ENCODE peak calls at places on chromosomes 16 and 17, in four cellular contexts. One of them, this sample, is unnamed.
A peak's percentile ranks its signal among the peaks of the same experiment; 100 is the strongest.

GRCh38 chr17:80219013-80219776 is 938 bp downstream of the SGSH start:
- DNase-seq in esophagus muscularis mucosa: peak; percentile 93
- DNase-seq in EL: peak; percentile 90
- DNase-seq in HFFc6: peak; percentile 71
- DNase-seq in this sample: peak; percentile 87

GRCh38 chr16:31664683-31665482 is 137.2 kb downstream of the AHSP start:
- DNase-seq in esophagus muscularis mucosa: no peak
- DNase-seq in EL: peak; percentile 22
- DNase-seq in HFFc6: peak; percentile 36
- DNase-seq in this sample: no peak

GRCh38 chr17:9105068-9105868 is 84.0 kb downstream of the NTN1 start:
- DNase-seq in esophagus muscularis mucosa: no peak
- DNase-seq in HFFc6: no peak
- DNase-seq in EL: no peak
- DNase-seq in this sample: no peak

GRCh38 chr17:78797691-78798585 is 15.9 kb upstream of the CYTH1 start:
- DNase-seq in esophagus muscularis mucosa: no peak
- DNase-seq in EL: no peak
- DNase-seq in HFFc6: no peak
- DNase-seq in this sample: no peak

GRCh38 chr17:39737761-39738567 is at the start of gene GRB7:
- DNase-seq in esophagus muscularis mucosa: no peak
- DNase-seq in HFFc6: no peak
- DNase-seq in EL: no peak
- DNase-seq in this sample: no peak

GRCh38 chr16:84277244-84277823 is 17.3 kb upstream of the WFDC1 start:
- DNase-seq in HFFc6: peak; percentile 38
- DNase-seq in EL: peak; percentile 47
- DNase-seq in esophagus muscularis mucosa: no peak
- DNase-seq in this sample: peak; percentile 18

GRCh38 chr17:69474171-69474831 is 59.8 kb downstream of the MAP2K6 start:
- DNase-seq in esophagus muscularis mucosa: no peak
- DNase-seq in HFFc6: no peak
- DNase-seq in EL: no peak
- DNase-seq in this sample: peak; percentile 55

GRCh38 chr17:4375039-4375748 is 8.7 kb upstream of the UBE2G1 start:
- DNase-seq in esophagus muscularis mucosa: no peak
- DNase-seq in HFFc6: no peak
- DNase-seq in EL: no peak
- DNase-seq in this sample: no peak

GRCh38 chr17:2796164-2797140 is at the start of gene RAP1GAP2:
- DNase-seq in esophagus muscularis mucosa: no peak
- DNase-seq in HFFc6: no peak
- DNase-seq in EL: no peak
- DNase-seq in this sample: no peak

GRCh38 chr16:9092282-9092962 is 978 bp downstream of the HAPSTR1 start:
- DNase-seq in HFFc6: no peak
- DNase-seq in esophagus muscularis mucosa: no peak
- DNase-seq in EL: peak; percentile 35
- DNase-seq in this sample: no peak

GRCh38 chr16:48498761-48499600 is 111.0 kb downstream of the N4BP1 start:
- DNase-seq in esophagus muscularis mucosa: peak; percentile 91
- DNase-seq in EL: peak; percentile 56
- DNase-seq in HFFc6: peak; percentile 42
- DNase-seq in this sample: peak; percentile 71

GRCh38 chr16:73996624-73997339 is 299.8 kb upstream of the PSMD7 start:
- DNase-seq in esophagus muscularis mucosa: no peak
- DNase-seq in HFFc6: no peak
- DNase-seq in EL: no peak
- DNase-seq in this sample: no peak